ENCODE peak calls at places on chromosome 22, in ten cellular contexts. Q, M, O, I, A, W, X, G, J and B are unnamed samples.

GRCh38 chr22:32820131-32820882 is 18.8 kb downstream of the TIMP3 start:
- DNase-seq in Q (no peak), O (peak), W (no peak), I (no peak), J (peak), G (no peak), M (no peak), X (no peak), A (peak), B (no peak)

GRCh38 chr22:39151329-39151975 is 1.0 kb downstream of the CBX7 start:
- DNase-seq in W (no peak), O (peak), A (peak), J (no peak), G (no peak), Q (no peak), X (no peak), M (no peak), I (no peak), B (peak)

GRCh38 chr22:48615171-48616008 is 1212.3 kb downstream of the BRD1 start:
- DNase-seq in X (no peak), O (no peak), M (no peak), Q (no peak), G (no peak), W (no peak), I (no peak), A (no peak), J (no peak), B (no peak)

GRCh38 chr22:40200795-40201194 is 23.1 kb downstream of the TNRC6B start:
- DNase-seq in A (peak), J (no peak), Q (no peak), G (no peak), X (no peak), I (no peak), O (no peak), W (no peak), M (no peak), B (no peak)

GRCh38 chr22:49629586-49630447 is 197.9 kb downstream of the BRD1 start:
- DNase-seq in O (no peak), G (no peak), J (no peak), A (no peak), I (no peak), X (no peak), W (no peak), Q (no peak), M (no peak), B (peak)

GRCh38 chr22:46542011-46542985 is 4.9 kb upstream of the CELSR1 start:
- DNase-seq in G (peak), X (peak), J (peak), A (peak), W (no peak), Q (peak), O (peak), I (peak), M (peak), B (peak)

GRCh38 chr22:30433227-30433626 is 7.7 kb downstream of the MTFP1 start:
- DNase-seq in W (no peak), X (no peak), G (no peak), I (no peak), Q (no peak), J (no peak), O (no peak), A (no peak), M (no peak), B (no peak)

GRCh38 chr22:42443240-42444059 is 11.2 kb upstream of the NFAM1 start:
- DNase-seq in G (no peak), Q (no peak), J (no peak), X (no peak), W (no peak), A (no peak), I (no peak), O (peak), M (peak), B (no peak)

DNA sequence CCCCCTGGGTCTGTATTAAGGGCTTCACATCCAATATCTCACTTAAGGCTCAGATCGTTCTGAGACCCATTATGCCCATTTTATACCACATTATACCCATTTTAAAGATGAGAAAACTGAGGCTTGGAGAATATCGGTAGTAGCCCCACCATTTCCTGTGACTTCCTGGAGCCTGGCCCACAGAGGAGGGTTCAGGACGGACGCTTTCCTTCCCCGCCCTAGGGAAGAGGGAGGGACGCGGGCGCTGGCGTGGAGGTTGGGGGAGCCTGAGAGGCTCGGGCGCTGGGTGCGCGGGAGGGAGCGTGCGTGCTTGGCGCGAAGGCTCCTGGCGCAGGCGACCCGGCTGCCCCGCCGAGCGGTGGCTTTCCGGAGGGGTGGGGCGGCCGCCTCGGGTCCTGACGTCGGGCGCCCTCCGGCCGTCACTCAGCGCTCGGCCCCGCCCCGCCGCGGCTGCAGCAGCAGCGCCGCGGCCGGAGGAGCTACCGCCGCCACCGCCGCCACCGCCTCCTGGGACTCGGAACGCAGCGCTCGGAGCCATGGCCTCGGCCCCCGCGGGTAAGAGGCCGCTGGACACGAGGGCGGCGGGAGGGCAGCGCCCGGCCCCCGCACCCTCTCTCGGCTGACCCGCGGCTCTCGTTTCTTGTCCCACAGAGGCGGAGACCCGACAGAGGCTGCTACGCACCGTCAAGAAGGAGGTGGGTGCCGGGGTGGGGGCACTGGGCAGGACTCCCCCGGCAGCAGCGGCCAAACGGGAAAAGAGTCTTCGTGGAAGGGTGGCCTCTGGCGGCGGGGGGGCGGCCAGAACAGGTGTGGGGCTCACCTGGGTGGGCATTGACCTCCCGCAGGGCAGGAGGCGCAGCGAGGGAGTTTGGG is at the start of gene SGSM1:
- DNase-seq in J (peak), W (no peak), I (peak), X (peak), O (peak), Q (peak), G (peak), M (peak), A (peak), B (peak)
- H3K4me3 ChIP-seq in J (peak), W (peak), I (peak), X (no peak), O (peak), Q (peak), G (peak), M (peak), A (peak), B (peak)

GRCh38 chr22:20578192-20578591 is 70.8 kb downstream of the MED15 start:
- DNase-seq in I (peak), G (no peak), Q (no peak), A (no peak), W (no peak), J (no peak), M (no peak), X (no peak), O (no peak), B (peak)
- H3K4me3 ChIP-seq in I (no peak), G (no peak), Q (no peak), A (no peak), W (no peak), J (no peak), M (no peak), X (no peak), O (no peak), B (no peak)

DNA sequence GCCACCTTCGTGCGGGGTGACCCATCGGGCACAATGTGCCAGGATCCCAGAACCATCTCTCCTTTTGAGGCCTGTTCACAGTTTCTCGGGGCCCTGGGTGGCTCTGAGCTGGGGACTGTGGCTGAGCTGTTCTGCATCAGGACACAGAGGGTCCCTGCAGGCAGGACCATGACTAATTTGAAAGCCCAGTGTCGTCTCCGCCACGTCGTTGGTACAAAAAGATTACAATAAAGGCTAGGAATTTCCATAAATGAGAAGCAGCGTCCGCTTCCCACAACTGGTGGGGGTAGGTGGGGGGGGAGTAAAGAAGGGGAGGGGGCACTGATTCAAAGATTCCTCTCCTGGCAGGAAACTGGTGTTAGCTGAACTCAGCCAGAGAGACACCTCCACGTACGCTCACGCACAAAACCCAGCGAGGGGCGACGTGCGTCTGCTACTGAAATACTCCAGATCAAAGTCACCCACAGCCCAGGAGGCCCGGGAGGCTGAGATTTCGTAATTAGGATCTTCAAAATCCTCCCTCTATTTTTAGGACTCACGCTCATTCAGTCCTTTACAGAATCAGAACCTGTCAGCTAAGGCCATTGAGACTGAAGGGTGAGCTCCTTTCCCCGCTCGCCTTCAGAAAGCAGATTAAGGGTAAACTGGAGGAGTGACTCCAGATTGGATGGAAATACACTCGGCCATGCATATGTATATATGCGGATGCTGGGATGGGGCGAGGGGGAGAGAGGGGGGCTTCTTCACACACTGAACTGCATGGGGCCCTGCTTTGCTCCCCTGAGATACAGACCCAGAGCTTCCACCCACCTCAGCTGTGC is 10.9 kb downstream of the MN1 start:
- DNase-seq in A (no peak), G (no peak), W (no peak), J (no peak), Q (no peak), O (no peak), X (no peak), I (no peak), M (no peak), B (no peak)
- H3K4me3 ChIP-seq in A (no peak), G (no peak), W (no peak), J (peak), Q (no peak), O (no peak), X (no peak), I (peak), M (no peak), B (no peak)

DNA sequence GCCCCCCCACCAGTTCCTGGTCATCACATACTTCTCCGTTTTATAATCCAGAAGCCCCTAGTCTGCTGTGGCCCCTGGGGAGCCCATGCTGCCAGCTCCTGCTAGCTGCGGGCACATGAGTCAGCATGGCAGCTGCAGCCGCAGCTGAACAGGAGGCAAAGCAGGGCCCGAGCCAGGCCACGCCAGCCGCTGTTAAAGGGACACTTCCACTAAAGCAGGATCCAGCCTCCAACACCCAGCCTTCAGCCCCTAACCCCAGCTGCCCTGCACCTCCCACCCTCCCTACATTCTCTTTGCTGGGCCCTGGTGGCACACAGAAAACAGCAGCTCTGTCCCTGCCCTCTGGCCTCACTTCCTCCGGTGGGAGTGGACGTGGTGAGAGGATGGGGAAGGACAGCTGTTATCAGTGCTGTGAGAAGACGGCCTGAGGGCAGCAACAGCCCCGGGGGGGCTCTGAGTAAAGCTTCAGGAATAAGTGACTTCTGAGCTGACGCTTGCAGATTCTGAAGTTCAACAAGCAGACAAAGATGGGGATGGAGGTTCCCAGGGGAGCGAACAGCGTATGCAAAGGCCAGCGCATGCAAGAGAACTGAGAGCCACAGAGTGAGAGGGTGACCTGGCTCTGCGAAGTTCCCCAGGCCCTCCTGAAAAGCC is 688 bp upstream of the LRRC74B start:
- DNase-seq in J (peak), X (peak), M (no peak), O (peak), Q (no peak), A (no peak), W (no peak), I (no peak), G (peak), B (peak)
- H3K4me3 ChIP-seq in J (peak), X (peak), M (peak), O (peak), Q (no peak), A (peak), W (peak), I (peak), G (no peak), B (peak)

GRCh38 chr22:43484227-43484626 is 72.4 kb downstream of the MPPED1 start:
- DNase-seq in I (no peak), G (no peak), A (no peak), J (no peak), X (no peak), Q (no peak), W (no peak), O (no peak), M (no peak), B (no peak)

GRCh38 chr22:43483669-43484068 is 71.9 kb downstream of the MPPED1 start:
- DNase-seq in Q (no peak), O (no peak), A (no peak), I (no peak), M (no peak), W (no peak), G (no peak), J (no peak), X (no peak), B (no peak)

GRCh38 chr22:43483266-43483665 is 71.5 kb downstream of the MPPED1 start:
- DNase-seq in A (no peak), J (no peak), I (no peak), X (no peak), Q (no peak), W (no peak), O (no peak), G (no peak), M (no peak), B (no peak)

GRCh38 chr22:43481528-43482309 is 69.9 kb downstream of the MPPED1 start:
- DNase-seq in A (no peak), M (no peak), X (no peak), W (no peak), G (no peak), I (no peak), J (no peak), Q (peak), O (no peak), B (peak)

GRCh38 chr22:43482310-43482625 is 70.5 kb downstream of the MPPED1 start:
- DNase-seq in W (no peak), Q (no peak), M (no peak), O (no peak), X (no peak), A (no peak), I (no peak), J (no peak), G (no peak), B (peak)
- H3K4me3 ChIP-seq in W (no peak), Q (no peak), M (no peak), O (no peak), X (no peak), A (no peak), I (no peak), J (no peak), G (no peak), B (no peak)